ENCODE peak calls at places on chromosomes 2 and 18, in five cellular contexts. V, P, J, Z and F are unnamed samples. For H3K9me3, the result is how much of the 10 kb centered on the place peaks cover.

GRCh38 chr18:8423051-8423558 is 186.1 kb upstream of the RAB12 start:
- DNase-seq in V (peak), P (no peak), J (no peak), Z (no peak), F (no peak)

GRCh38 chr2:78355967-78356366 is 669.5 kb upstream of the REG3G start:
- DNase-seq in V (no peak), P (no peak), J (no peak), Z (no peak), F (no peak)

GRCh38 chr2:120629241-120629895 is 106.3 kb upstream of the GLI2 start:
- DNase-seq in V (no peak), P (no peak), J (no peak), Z (no peak), F (no peak)

GRCh38 chr2:84931384-84931821 is 25.9 kb downstream of the TMSB10 start:
- DNase-seq in V (no peak), P (no peak), J (no peak), Z (no peak), F (no peak)

GRCh38 chr18:77479047-77479446 is 229.4 kb downstream of the GALR1 start:
- DNase-seq in V (no peak), P (no peak), J (no peak), Z (no peak), F (no peak)

GRCh38 chr2:74760875-74761630 is 72.9 kb upstream of the HK2 start:
- DNase-seq in V (no peak), P (no peak), J (peak), Z (no peak), F (no peak)

GRCh38 chr2:222038086-222038802 is 260.6 kb downstream of the PAX3 start:
- DNase-seq in V (peak), P (no peak), J (no peak), Z (no peak), F (no peak)

GRCh38 chr2:216516730-216517350 is 18.2 kb downstream of the RPL37A start:
- DNase-seq in V (peak), P (no peak), J (no peak), Z (no peak), F (no peak)

GRCh38 chr18:62964432-62964831 is 249.1 kb downstream of the PHLPP1 start:
- DNase-seq in V (no peak), P (no peak), J (no peak), Z (no peak), F (no peak)

GRCh38 chr2:72144746-72145657 is 2.7 kb downstream of the CYP26B1 start:
- DNase-seq in V (no peak), P (no peak), J (peak), Z (peak), F (peak)

GRCh38 chr2:217947341-217948316 is 55.2 kb downstream of the TNS1 start:
- DNase-seq in V (no peak), P (no peak), J (no peak), Z (no peak), F (no peak)
- H3K27ac ChIP-seq in V (no peak), P (no peak), J (no peak), Z (no peak), F (no peak)

GRCh38 chr2:16330012-16330411 is 335.6 kb downstream of the CYRIA start:
- DNase-seq in V (no peak), P (no peak), J (no peak), Z (no peak), F (no peak)
- H3K9me3 ChIP-seq in V (under half), P (under half), J (under half), Z (under half), F (under half)

GRCh38 chr2:217923007-217923686 is 79.6 kb downstream of the TNS1 start:
- DNase-seq in V (no peak), P (no peak), J (no peak), Z (peak), F (no peak)
- H3K27ac ChIP-seq in V (no peak), P (no peak), J (peak), Z (peak), F (no peak)

GRCh38 chr2:172539767-172540166 is 16.1 kb upstream of the PDK1 start:
- DNase-seq in V (no peak), P (no peak), J (no peak), Z (no peak), F (no peak)

GRCh38 chr2:172540421-172540820 is 15.5 kb upstream of the PDK1 start:
- DNase-seq in V (peak), P (no peak), J (no peak), Z (no peak), F (no peak)

GRCh38 chr2:172531309-172531708 is 24.6 kb upstream of the PDK1 start:
- DNase-seq in V (no peak), P (no peak), J (no peak), Z (no peak), F (no peak)

GRCh38 chr2:172533687-172534086 is 22.2 kb upstream of the PDK1 start:
- DNase-seq in V (no peak), P (no peak), J (no peak), Z (no peak), F (no peak)

GRCh38 chr2:172535119-172535518 is 20.8 kb upstream of the PDK1 start:
- DNase-seq in V (no peak), P (no peak), J (no peak), Z (no peak), F (no peak)
- H3K9me3 ChIP-seq in V (under half), P (under half), J (under half), Z (under half), F (under half)

GRCh38 chr2:132544045-132544630 is 125.9 kb downstream of the LYPD1 start:
- DNase-seq in V (no peak), P (no peak), J (no peak), Z (no peak), F (no peak)
- H3K27ac ChIP-seq in V (no peak), P (no peak), J (no peak), Z (no peak), F (no peak)